ENCODE peak calls at places on chromosomes 7 and 10, in eight cellular contexts. Z is WTC11, T is SK-N-SH, I is endothelial cell of umbilical vein, A is A549, H is GM12878, D is HepG2, N is HCT116. P is an unnamed sample.

GRCh38 chr10:53075469-53075868 is 302.9 kb upstream of the MBL2 start:
- DNase-seq in N (no peak), I (no peak), H (no peak), T (no peak), A (no peak), D (no peak), Z (no peak), P (no peak)

GRCh38 chr7:51315393-51316261 is 982 bp downstream of the COBL start:
- DNase-seq in D (peak), A (peak), T (peak), Z (peak), H (no peak), I (no peak), N (peak), P (no peak)

GRCh38 chr7:29478218-29478617 is 85.4 kb upstream of the PRR15 start:
- DNase-seq in A (no peak), T (no peak), N (no peak), D (no peak), H (no peak), Z (no peak), I (no peak), P (no peak)

GRCh38 chr10:22791655-22792054 is 77.3 kb upstream of the PIP4K2A start:
- DNase-seq in H (no peak), A (no peak), D (no peak), Z (no peak), T (no peak), N (no peak), I (no peak), P (no peak)

GRCh38 chr10:114686013-114686412 is 27.9 kb upstream of the ABLIM1 start:
- DNase-seq in D (no peak), A (no peak), I (no peak), T (no peak), Z (no peak), H (no peak), N (no peak), P (no peak)

GRCh38 chr7:144606231-144606630 is 202.7 kb upstream of the NOBOX start:
- DNase-seq in I (no peak), D (no peak), Z (no peak), T (no peak), A (no peak), N (no peak), H (no peak), P (no peak)

GRCh38 chr7:82755705-82756551 is 312.4 kb upstream of the CACNA2D1 start:
- DNase-seq in Z (no peak), I (no peak), H (no peak), D (no peak), N (no peak), A (no peak), T (no peak), P (no peak)

GRCh38 chr10:117217196-117217761 is 20.0 kb downstream of the KCNK18 start:
- DNase-seq in N (no peak), H (no peak), T (no peak), D (no peak), A (peak), Z (peak), I (no peak), P (no peak)

GRCh38 chr7:142853739-142854504 is 954 bp upstream of the EPHB6 start:
- DNase-seq in A (peak), D (peak), N (peak), I (peak), H (no peak), Z (peak), T (peak), P (peak)

DNA sequence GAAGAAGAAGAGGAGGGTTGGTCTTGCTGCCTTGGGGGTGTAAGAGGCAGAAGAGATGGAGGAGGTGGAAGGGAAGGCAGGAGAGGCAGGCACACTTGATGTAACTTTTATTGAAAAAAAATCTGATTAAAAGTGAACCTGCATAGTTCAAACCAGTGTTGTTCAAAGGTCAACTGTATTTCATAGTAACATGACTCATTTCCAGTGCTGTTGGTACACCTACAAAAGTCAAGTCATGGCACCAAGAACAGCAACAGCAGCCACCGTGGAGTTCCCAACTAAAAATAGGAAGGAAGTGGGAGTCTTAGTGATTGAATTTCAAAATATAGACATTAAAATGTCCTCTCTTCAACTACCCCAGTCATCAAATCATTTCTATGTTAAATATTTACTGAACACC is 88.5 kb downstream of the CTNNA3 start:
- DNase-seq in I (peak), A (peak), H (no peak), Z (no peak), T (no peak), D (no peak), N (no peak), P (peak)
- TF ChIP-seq MAX in I (no peak), A (no peak), H (no peak), Z (no peak), T (no peak), D (no peak), N (no peak), P (no peak)

GRCh38 chr10:96642973-96643372 is 56.2 kb upstream of the TM9SF3 start:
- DNase-seq in I (no peak), N (peak), T (peak), H (no peak), Z (peak), A (peak), D (peak), P (peak)
- TF ChIP-seq CTCF in I (peak), N (peak), T (peak), H (peak), Z (peak), A (peak), D (peak), P (peak)

DNA sequence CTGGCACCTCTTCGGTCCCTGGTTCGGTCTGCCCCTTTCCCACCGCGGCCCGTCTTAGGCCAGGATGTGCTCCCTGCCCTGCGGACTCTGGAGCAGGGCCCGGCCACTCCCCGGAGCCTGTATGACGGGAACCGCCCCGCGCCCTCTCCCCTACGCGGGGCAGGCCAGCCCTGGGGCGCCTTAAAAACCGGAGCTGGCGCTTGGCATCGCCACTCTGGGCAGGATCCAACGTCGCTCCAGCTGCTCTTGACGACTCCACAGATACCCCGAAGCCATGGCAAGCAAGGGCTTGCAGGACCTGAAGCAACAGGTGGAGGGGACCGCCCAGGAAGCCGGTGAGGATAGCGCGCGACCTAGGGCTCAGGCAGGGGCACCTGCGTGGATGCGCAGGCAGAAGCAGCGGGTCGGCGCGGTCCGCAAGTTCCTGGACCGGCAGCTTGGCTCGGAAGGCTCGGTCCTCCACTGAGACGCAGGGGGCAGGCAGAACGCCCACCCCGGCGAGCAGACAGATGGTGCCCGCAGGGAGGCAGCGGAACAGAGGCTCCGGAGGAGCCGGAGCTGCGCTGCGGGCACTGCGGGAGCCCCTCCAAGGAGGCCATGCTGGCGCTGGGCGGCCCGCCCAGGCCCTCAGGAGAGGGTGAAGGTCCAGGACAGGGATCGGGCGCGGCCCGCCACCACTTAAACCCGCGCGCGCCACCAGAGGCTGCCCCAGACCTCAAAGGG is at the start of gene ADIRF:
- DNase-seq in Z (peak), D (no peak), N (peak), A (no peak), H (no peak), I (peak), T (no peak), P (no peak)
- TF ChIP-seq MAX in Z (no peak), D (no peak), N (no peak), A (no peak), H (no peak), I (no peak), T (no peak), P (no peak)

GRCh38 chr10:93821051-93821772 is 63.5 kb downstream of the LGI1 start:
- DNase-seq in I (peak), D (peak), H (no peak), Z (no peak), N (peak), A (peak), T (no peak), P (peak)
- TF ChIP-seq CTCF in I (peak), D (peak), H (peak), Z (peak), N (peak), A (peak), T (peak), P (peak)

GRCh38 chr10:108597657-108598319 is 1325.5 kb downstream of the XPNPEP1 start:
- DNase-seq in A (no peak), I (no peak), H (no peak), N (no peak), Z (no peak), D (peak), T (no peak), P (no peak)
- TF ChIP-seq MAX in A (no peak), I (no peak), H (no peak), N (no peak), Z (no peak), D (no peak), T (no peak), P (no peak)

GRCh38 chr7:133365892-133366291 is 113.0 kb downstream of the EXOC4 start:
- DNase-seq in D (no peak), T (no peak), N (no peak), A (no peak), Z (no peak), I (peak), H (no peak), P (no peak)

GRCh38 chr7:133372337-133372736 is 119.5 kb downstream of the EXOC4 start:
- DNase-seq in I (no peak), Z (no peak), H (no peak), N (no peak), T (no peak), A (no peak), D (no peak), P (no peak)

GRCh38 chr7:133364959-133365680 is 112.2 kb downstream of the EXOC4 start:
- DNase-seq in D (no peak), T (no peak), N (no peak), Z (no peak), I (peak), H (no peak), A (no peak), P (peak)

GRCh38 chr7:133367561-133367960 is 114.7 kb downstream of the EXOC4 start:
- DNase-seq in D (no peak), Z (no peak), T (no peak), H (no peak), I (no peak), A (no peak), N (no peak), P (no peak)

GRCh38 chr7:133369130-133369529 is 116.3 kb downstream of the EXOC4 start:
- DNase-seq in Z (no peak), H (no peak), D (no peak), A (no peak), T (no peak), I (no peak), N (no peak), P (no peak)
- TF ChIP-seq CTCF in Z (no peak), H (no peak), D (no peak), A (no peak), T (no peak), I (no peak), N (no peak), P (no peak)

GRCh38 chr7:150376560-150376959 is 2.6 kb upstream of the ZNF775 start:
- DNase-seq in T (no peak), I (no peak), Z (peak), D (no peak), A (no peak), N (no peak), H (no peak), P (peak)

GRCh38 chr7:150377116-150377979 is 1.8 kb upstream of the ZNF775 start:
- DNase-seq in Z (peak), N (no peak), D (no peak), H (no peak), T (no peak), I (peak), A (no peak), P (no peak)

GRCh38 chr7:150379590-150380379 is 655 bp downstream of the ZNF775 start:
- DNase-seq in H (no peak), N (no peak), A (peak), D (no peak), T (peak), I (peak), Z (peak), P (peak)

GRCh38 chr7:150378853-150379589 is at the start of gene ZNF775:
- DNase-seq in A (peak), T (peak), I (peak), H (no peak), D (peak), Z (peak), N (peak), P (peak)

GRCh38 chr7:150378115-150378852 is 846 bp upstream of the ZNF775 start:
- DNase-seq in N (peak), T (peak), H (no peak), I (peak), A (peak), D (peak), Z (peak), P (peak)
- TF ChIP-seq MAX in N (no peak), T (no peak), H (no peak), I (no peak), A (no peak), D (peak), Z (no peak), P (peak)

GRCh38 chr10:6114758-6115410 is 26.1 kb downstream of the RBM17 start:
- DNase-seq in N (no peak), A (peak), T (no peak), I (peak), Z (no peak), D (no peak), H (no peak), P (no peak)
- TF ChIP-seq CTCF in N (no peak), A (no peak), T (no peak), I (no peak), Z (no peak), D (no peak), H (no peak), P (no peak)

GRCh38 chr7:23353172-23353571 is 54.0 kb downstream of the MALSU1 start:
- DNase-seq in H (peak), T (no peak), D (no peak), I (no peak), A (no peak), Z (no peak), N (no peak), P (no peak)

GRCh38 chr7:23358152-23358674 is 59.1 kb downstream of the MALSU1 start:
- DNase-seq in D (peak), H (no peak), I (no peak), Z (no peak), A (no peak), T (no peak), N (no peak), P (no peak)

GRCh38 chr7:23356726-23357125 is 57.6 kb downstream of the MALSU1 start:
- DNase-seq in Z (no peak), A (no peak), H (no peak), I (no peak), D (no peak), N (no peak), T (no peak), P (no peak)

GRCh38 chr7:23356168-23356567 is 57.0 kb downstream of the MALSU1 start:
- DNase-seq in A (no peak), N (no peak), Z (no peak), D (no peak), T (no peak), H (no peak), I (no peak), P (no peak)

DNA sequence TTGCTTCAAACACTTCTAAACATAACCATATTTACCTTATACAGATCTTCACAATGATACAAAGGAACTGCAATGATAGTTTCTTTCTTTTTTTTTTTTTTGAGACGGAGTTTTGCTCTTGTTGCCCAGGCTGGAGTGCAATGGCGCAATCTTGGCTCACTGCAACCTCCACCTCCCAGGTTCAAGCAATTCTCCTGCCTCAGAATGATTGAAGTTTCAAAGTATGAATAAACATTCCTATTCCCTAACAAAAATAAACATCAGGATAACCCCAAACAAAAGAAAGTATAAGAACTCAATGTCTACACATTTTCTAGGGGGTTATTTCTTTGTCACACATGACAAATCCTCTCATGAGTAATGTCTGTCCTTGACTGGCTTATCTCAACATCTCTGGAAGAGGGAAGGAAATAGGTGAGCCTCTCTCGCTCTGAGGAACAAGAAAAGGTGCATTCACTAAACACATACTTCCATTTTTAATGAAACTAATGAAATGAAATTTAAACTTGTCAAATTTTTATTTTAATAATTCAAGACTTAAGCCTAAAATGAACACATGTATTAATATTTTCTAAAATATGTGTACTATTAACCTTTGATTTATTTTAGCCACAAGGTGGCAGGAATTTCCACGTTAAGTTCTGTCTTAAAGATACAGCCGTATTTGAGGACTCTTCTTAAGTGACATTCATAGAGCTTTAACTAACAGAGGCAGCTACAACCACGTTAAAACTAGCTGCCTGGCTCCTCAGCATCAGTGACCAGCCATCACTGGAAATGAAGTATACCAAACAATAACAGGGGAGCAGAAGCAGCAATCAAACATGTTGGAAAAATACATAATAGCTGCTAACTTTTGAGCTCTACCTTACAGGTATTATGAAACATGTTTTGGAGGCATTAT is 58.3 kb downstream of the MALSU1 start:
- DNase-seq in H (no peak), N (peak), T (no peak), A (peak), D (peak), I (peak), Z (no peak), P (peak)
- TF ChIP-seq MAX in H (no peak), N (no peak), T (no peak), A (peak), D (no peak), I (no peak), Z (no peak), P (no peak)